ENCODE peak calls at places on chromosome 5, in six cellular contexts. E is CD8-positive, alpha-beta T cell; I is NCI-H446 treated with DMSO at 0.1 percent for 48 hours; U is astrocyte; Y is colonic mucosa; C is hepatic stellate cell. P is an unnamed sample.

GRCh38 chr5:53667621-53668020 is 107.2 kb downstream of the NDUFS4 start:
- DNase-seq in E (no peak), U (no peak), C (no peak), I (no peak), Y (no peak), P (no peak)

GRCh38 chr5:127205147-127205546 is 85.4 kb upstream of the MEGF10 start:
- DNase-seq in I (no peak), C (no peak), E (no peak), U (no peak), Y (no peak), P (no peak)

GRCh38 chr5:180675036-180675635 is 25.7 kb upstream of the FLT4 start:
- DNase-seq in C (no peak), I (no peak), E (no peak), Y (no peak), U (no peak), P (no peak)

GRCh38 chr5:66742083-66742895 is 146.1 kb downstream of the MAST4 start:
- DNase-seq in C (no peak), I (no peak), Y (peak), E (no peak), U (no peak), P (peak)

GRCh38 chr5:112735702-112736101 is 2.0 kb upstream of the APC start:
- DNase-seq in E (no peak), U (peak), C (peak), I (no peak), Y (no peak), P (no peak)

GRCh38 chr5:132294728-132295504 is 722 bp downstream of the SLC22A4 start:
- DNase-seq in C (peak), I (no peak), E (peak), Y (peak), U (peak), P (no peak)

GRCh38 chr5:126967808-126968466 is 62.4 kb downstream of the MARCHF3 start:
- DNase-seq in C (no peak), I (no peak), E (no peak), U (peak), Y (no peak), P (no peak)

GRCh38 chr5:178839319-178839704 is 20.4 kb upstream of the ZNF354B start:
- DNase-seq in I (no peak), U (no peak), E (peak), Y (peak), C (no peak), P (peak)

GRCh38 chr5:124923131-124923530 is 176.7 kb upstream of the ZNF608 start:
- DNase-seq in C (no peak), U (peak), Y (no peak), I (peak), E (no peak), P (peak)

GRCh38 chr5:133509742-133510079 is 102.6 kb downstream of the FSTL4 start:
- DNase-seq in U (no peak), E (no peak), Y (no peak), C (no peak), I (no peak), P (no peak)

GRCh38 chr5:17252543-17252942 is 35.1 kb downstream of the BASP1 start:
- DNase-seq in Y (no peak), E (no peak), U (peak), C (no peak), I (no peak), P (no peak)

GRCh38 chr5:160297776-160298175 is 14.6 kb downstream of the CCNJL start:
- DNase-seq in I (no peak), E (no peak), U (no peak), Y (no peak), C (no peak), P (no peak)

GRCh38 chr5:104431946-104432345 is 869.4 kb upstream of the NUDT12 start:
- DNase-seq in Y (no peak), I (peak), U (no peak), C (no peak), E (no peak), P (no peak)

GRCh38 chr5:131810510-131811249 is 13.9 kb upstream of the FNIP1 start:
- DNase-seq in C (peak), Y (no peak), U (no peak), E (no peak), I (no peak), P (peak)

GRCh38 chr5:36734422-36734821 is 128.0 kb downstream of the SLC1A3 start:
- DNase-seq in E (no peak), C (no peak), U (peak), I (no peak), Y (no peak), P (peak)

GRCh38 chr5:68443091-68443490 is 227.5 kb downstream of the PIK3R1 start:
- DNase-seq in C (no peak), U (no peak), I (no peak), E (no peak), Y (no peak), P (no peak)

GRCh38 chr5:13350754-13351153 is 593.7 kb downstream of the DNAH5 start:
- DNase-seq in I (no peak), U (peak), E (no peak), Y (no peak), C (no peak), P (no peak)

GRCh38 chr5:175867587-175868347 is 3.6 kb upstream of the CPLX2 start:
- DNase-seq in E (no peak), U (no peak), I (no peak), Y (peak), C (no peak), P (no peak)

GRCh38 chr5:90873033-90873517 is 314.5 kb downstream of the ADGRV1 start:
- DNase-seq in C (no peak), U (no peak), E (peak), Y (no peak), I (no peak), P (no peak)

GRCh38 chr5:53478411-53479044 is 1.9 kb upstream of the FST start:
- DNase-seq in E (no peak), C (peak), U (peak), Y (peak), I (peak), P (peak)

GRCh38 chr5:57598756-57599155 is 116.1 kb upstream of the ACTBL2 start:
- DNase-seq in I (no peak), C (peak), U (peak), E (no peak), Y (no peak), P (no peak)

GRCh38 chr5:68331202-68332108 is 115.9 kb downstream of the PIK3R1 start:
- DNase-seq in U (peak), I (no peak), Y (no peak), E (no peak), C (no peak), P (peak)

GRCh38 chr5:145830594-145830993 is 4.5 kb downstream of the PRELID2 start:
- DNase-seq in C (peak), U (peak), Y (no peak), I (no peak), E (no peak), P (no peak)

GRCh38 chr5:141989720-141990119 is 20.8 kb downstream of the RNF14 start:
- DNase-seq in U (no peak), Y (no peak), C (no peak), I (no peak), E (no peak), P (no peak)

GRCh38 chr5:113817683-113818082 is 304.2 kb downstream of the YTHDC2 start:
- DNase-seq in C (no peak), E (no peak), Y (no peak), I (no peak), U (no peak), P (no peak)

GRCh38 chr5:158484968-158485367 is 614.7 kb downstream of the EBF1 start:
- DNase-seq in Y (no peak), C (no peak), E (no peak), U (no peak), I (no peak), P (peak)